ENCODE peak calls at places on chromosomes 11 and 22, in six cellular contexts. H is tibial artery; K is fibroblast of lung; C is CD8-positive, alpha-beta memory T cell; O is thoracic aorta; G is esophagus muscularis mucosa. D is an unnamed sample. For H3K36me3 and H3K4me1, the result is how much of the 10 kb centered on the place peaks cover.

GRCh38 chr11:65043881-65044501 is 3.0 kb downstream of the SAC3D1 start:
- DNase-seq in C (no peak), H (peak), G (no peak), O (no peak), K (peak), D (no peak)

GRCh38 chr22:28333106-28333505 is 346.5 kb downstream of the TTC28 start:
- DNase-seq in K (no peak), H (no peak), G (no peak), C (no peak), O (no peak), D (no peak)

GRCh38 chr11:91859666-91860065 is 365.0 kb upstream of the FAT3 start:
- DNase-seq in C (no peak), K (no peak), H (no peak), G (no peak), O (no peak), D (no peak)

GRCh38 chr11:10701982-10702381 is 8.4 kb upstream of the IRAG1 start:
- DNase-seq in G (no peak), H (no peak), O (no peak), K (no peak), C (no peak), D (no peak)

GRCh38 chr22:29139965-29140782 is 65.5 kb upstream of the EMID1 start:
- DNase-seq in K (peak), O (no peak), C (no peak), G (no peak), H (no peak), D (no peak)

GRCh38 chr11:116596346-116597260 is 176.2 kb downstream of the BUD13 start:
- DNase-seq in O (no peak), K (no peak), C (no peak), G (no peak), H (no peak), D (no peak)

GRCh38 chr11:31816467-31817053 is 5.4 kb upstream of the PAX6 start:
- DNase-seq in H (no peak), K (no peak), C (no peak), G (no peak), O (no peak), D (no peak)

GRCh38 chr11:77086521-77087472 is 15.8 kb upstream of the OMP start:
- DNase-seq in C (no peak), G (no peak), O (no peak), K (no peak), H (peak), D (no peak)

GRCh38 chr11:36156486-36157150 is 132.6 kb downstream of the COMMD9 start:
- DNase-seq in H (no peak), G (no peak), K (no peak), O (no peak), C (no peak), D (no peak)

GRCh38 chr22:29738118-29738815 is 18.5 kb downstream of the CABP7 start:
- DNase-seq in G (no peak), O (no peak), K (no peak), C (no peak), H (no peak), D (no peak)

GRCh38 chr22:45376009-45376408 is 37.4 kb downstream of the SMC1B start:
- DNase-seq in O (no peak), K (no peak), G (no peak), H (no peak), C (no peak), D (no peak)

GRCh38 chr11:132681971-132682370 is 850.3 kb downstream of the OPCML start:
- DNase-seq in C (no peak), G (no peak), K (no peak), O (no peak), H (no peak), D (no peak)

GRCh38 chr22:46370584-46371373 is 35.3 kb downstream of the TRMU start:
- DNase-seq in G (no peak), H (no peak), K (no peak), O (no peak), C (peak), D (no peak)

GRCh38 chr11:21888814-21889213 is 304.1 kb upstream of the ANO5 start:
- DNase-seq in H (no peak), G (no peak), K (no peak), O (no peak), C (no peak), D (no peak)

GRCh38 chr11:76408171-76408965 is 27.2 kb downstream of the GVQW3 start:
- DNase-seq in K (no peak), O (no peak), C (no peak), G (no peak), H (no peak), D (no peak)

DNA sequence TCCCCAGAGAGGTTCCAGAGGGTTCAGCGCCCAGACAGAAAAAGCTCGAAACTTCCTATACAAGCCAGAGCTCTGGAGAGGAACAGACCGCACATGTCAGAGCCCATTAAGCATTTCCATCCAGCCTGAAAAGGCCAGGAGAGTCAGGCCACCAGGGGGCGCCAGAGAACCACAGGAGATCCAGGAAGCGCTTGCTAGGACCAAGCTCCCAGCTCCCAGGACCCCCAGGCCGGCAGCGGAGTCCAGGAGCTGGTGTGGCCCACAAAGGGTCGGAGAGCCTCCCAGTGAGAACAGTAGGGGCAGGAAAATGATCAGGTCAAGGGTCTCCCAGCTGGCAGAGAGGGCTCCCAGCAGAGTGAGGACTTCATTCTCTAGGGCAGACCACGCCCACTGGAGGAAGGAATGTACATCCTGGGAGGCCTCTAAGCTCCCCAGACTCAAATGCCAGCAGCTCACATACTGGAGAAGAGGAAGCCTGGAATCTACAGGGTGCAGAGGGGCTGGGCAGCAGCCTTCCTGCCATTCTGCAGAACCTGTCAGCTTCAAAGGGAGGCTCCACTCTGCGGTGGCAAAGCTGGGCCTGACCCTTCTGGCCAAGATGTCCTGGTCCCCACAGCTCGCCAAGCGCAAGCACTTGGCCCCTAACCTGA is 2.1 kb upstream of the MEI1 start:
- DNase-seq in C (peak), H (peak), G (peak), O (peak), K (peak), D (peak)
- H3K4me3 ChIP-seq in C (peak), H (peak), G (peak), O (peak), K (no peak), D (peak)

DNA sequence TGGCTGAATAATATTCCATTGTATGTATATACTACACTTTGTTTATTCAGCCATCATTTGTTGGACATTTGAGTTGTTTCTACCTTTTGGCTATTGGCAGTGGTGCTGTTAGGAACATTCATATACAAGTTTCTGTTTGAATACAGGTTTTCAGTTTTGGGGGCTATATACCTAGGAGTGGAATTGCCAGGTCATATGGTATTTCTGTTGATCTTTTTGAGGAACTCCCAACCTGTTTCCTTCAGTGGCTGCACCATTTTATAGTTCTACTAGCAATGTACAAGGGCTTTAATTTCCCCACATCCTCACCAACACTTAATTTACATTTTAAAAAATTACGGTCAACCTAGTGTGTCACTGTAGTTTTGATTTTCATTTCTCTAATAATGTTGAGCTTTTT is 54.6 kb downstream of the HSD17B12 start:
- DNase-seq in H (no peak), C (no peak), K (no peak), O (no peak), G (no peak), D (no peak)
- H3K36me3 ChIP-seq in H (under half), C (under half), K (under half), O (under half), G (under half), D (under half)

GRCh38 chr11:69697861-69698260 is 6.0 kb downstream of the FGF19 start:
- DNase-seq in G (no peak), H (peak), C (no peak), K (no peak), O (no peak), D (no peak)
- H3K4me1 ChIP-seq in G (under half), H (under half), C (under half), K (under half), O (under half), D (under half)

DNA sequence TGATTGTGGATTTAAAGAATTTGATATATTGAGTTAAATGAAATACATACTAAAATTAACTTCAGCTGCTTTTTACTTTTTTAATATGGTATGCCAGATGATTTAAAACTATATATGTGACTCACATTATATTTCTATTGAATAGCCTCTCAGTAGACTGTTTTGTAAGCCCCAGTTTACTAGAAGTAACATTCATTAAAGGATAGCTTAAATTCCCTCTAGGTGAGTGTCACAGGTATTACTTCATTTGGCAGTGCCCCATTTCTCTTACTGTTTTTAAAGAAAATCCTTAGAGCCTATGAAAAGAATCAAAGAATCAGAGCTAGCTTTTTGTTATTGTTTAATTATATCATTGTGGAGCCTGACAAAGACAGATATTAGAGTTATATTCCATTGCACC is 48.6 kb downstream of the ZC3H12C start:
- DNase-seq in O (no peak), K (no peak), H (no peak), G (no peak), C (no peak), D (no peak)
- H3K4me3 ChIP-seq in O (no peak), K (no peak), H (no peak), G (no peak), C (no peak), D (no peak)

GRCh38 chr11:19881185-19881584 is 168.5 kb downstream of the NAV2 start:
- DNase-seq in K (no peak), C (no peak), O (no peak), G (no peak), H (no peak), D (no peak)

GRCh38 chr11:19878520-19878919 is 165.9 kb downstream of the NAV2 start:
- DNase-seq in G (no peak), K (no peak), O (no peak), C (no peak), H (no peak), D (no peak)

GRCh38 chr11:19880088-19880345 is 167.4 kb downstream of the NAV2 start:
- DNase-seq in H (no peak), K (no peak), O (no peak), C (no peak), G (no peak), D (no peak)

GRCh38 chr11:19876750-19877149 is 164.1 kb downstream of the NAV2 start:
- DNase-seq in G (no peak), C (no peak), K (no peak), O (no peak), H (no peak), D (no peak)

GRCh38 chr11:19879309-19880087 is 166.9 kb downstream of the NAV2 start:
- DNase-seq in O (no peak), C (no peak), H (no peak), K (no peak), G (no peak), D (no peak)
- H3K36me3 ChIP-seq in O (under half), C (under half), H (under half), K (under half), G (under half), D (under half)

DNA sequence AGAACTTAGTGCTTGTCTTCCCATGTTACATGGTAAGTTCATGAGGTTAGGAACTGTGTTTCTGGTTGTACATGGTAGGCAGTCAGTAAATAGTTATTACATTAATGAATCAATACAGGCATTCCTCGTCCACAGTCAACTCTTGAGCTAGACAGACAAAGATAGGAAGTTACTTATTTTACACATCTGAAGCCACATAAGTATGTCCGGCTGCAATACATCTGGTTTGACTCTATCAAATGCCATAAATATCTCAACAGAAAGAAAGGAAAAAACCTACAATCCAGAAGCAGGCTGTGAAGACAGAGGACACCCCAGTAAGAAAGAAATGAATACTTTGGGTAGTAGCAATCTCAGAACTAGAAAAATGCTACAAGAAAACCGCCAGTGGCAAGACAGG is 86.4 kb downstream of the MAML2 start:
- DNase-seq in G (no peak), H (no peak), O (no peak), K (no peak), C (no peak), D (no peak)
- H3K4me1 ChIP-seq in G (half or more), H (under half), O (under half), K (under half), C (half or more), D (half or more)